ENCODE peak calls at places on chromosomes 3 and 15, in five cellular contexts. Q is GM12878, M is K562, E is SK-N-SH, S is HepG2. I is an unnamed sample.

GRCh38 chr15:90425726-90426346 is 37.8 kb downstream of the IQGAP1 start:
- DNase-seq in Q (no peak), M (no peak), E (no peak), S (no peak), I (no peak)

GRCh38 chr3:16369885-16370284 is 104.9 kb downstream of the OXNAD1 start:
- DNase-seq in Q (no peak), M (no peak), E (no peak), S (no peak), I (no peak)

GRCh38 chr3:2543247-2543646 is 444.6 kb downstream of the CNTN4 start:
- DNase-seq in Q (no peak), M (no peak), E (no peak), S (no peak), I (no peak)

GRCh38 chr15:71806452-71806931 is 3.9 kb upstream of the NR2E3 start:
- DNase-seq in Q (no peak), M (peak), E (peak), S (no peak), I (no peak)

GRCh38 chr3:100027321-100027720 is 87.0 kb downstream of the FILIP1L start:
- DNase-seq in Q (no peak), M (no peak), E (no peak), S (no peak), I (no peak)

GRCh38 chr15:45476395-45476794 is 46.2 kb downstream of the SLC30A4 start:
- DNase-seq in Q (no peak), M (no peak), E (no peak), S (no peak), I (no peak)

GRCh38 chr3:120093119-120093922 is 926 bp downstream of the GSK3B start:
- DNase-seq in Q (no peak), M (peak), E (no peak), S (no peak), I (peak)

GRCh38 chr3:139288266-139288821 is 55.5 kb upstream of the MRPS22 start:
- DNase-seq in Q (no peak), M (peak), E (peak), S (no peak), I (no peak)

DNA sequence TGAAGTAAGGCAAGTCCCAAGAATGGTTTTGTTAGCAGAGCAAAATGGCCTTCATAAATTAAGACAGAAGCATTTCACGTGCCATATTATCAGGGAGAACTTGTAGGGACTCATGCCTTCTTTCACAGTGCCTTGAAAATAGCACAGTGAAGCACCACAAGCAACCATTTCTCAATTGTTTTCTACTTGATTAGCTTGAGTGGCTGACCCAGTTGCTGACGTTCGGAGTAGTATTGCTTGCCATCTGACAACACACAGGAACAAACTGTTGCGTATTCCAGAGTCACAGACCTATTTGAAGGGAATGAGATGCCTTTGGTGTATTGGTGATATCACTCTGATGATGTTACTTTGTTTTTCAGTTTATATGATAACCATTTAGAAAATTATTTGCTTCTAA is 3.0 kb upstream of the C3orf52 start:
- DNase-seq in Q (no peak), M (no peak), E (no peak), S (no peak), I (no peak)
- TF ChIP-seq REST in Q (no peak), M (no peak), E (no peak), S (no peak), I (no peak)

DNA sequence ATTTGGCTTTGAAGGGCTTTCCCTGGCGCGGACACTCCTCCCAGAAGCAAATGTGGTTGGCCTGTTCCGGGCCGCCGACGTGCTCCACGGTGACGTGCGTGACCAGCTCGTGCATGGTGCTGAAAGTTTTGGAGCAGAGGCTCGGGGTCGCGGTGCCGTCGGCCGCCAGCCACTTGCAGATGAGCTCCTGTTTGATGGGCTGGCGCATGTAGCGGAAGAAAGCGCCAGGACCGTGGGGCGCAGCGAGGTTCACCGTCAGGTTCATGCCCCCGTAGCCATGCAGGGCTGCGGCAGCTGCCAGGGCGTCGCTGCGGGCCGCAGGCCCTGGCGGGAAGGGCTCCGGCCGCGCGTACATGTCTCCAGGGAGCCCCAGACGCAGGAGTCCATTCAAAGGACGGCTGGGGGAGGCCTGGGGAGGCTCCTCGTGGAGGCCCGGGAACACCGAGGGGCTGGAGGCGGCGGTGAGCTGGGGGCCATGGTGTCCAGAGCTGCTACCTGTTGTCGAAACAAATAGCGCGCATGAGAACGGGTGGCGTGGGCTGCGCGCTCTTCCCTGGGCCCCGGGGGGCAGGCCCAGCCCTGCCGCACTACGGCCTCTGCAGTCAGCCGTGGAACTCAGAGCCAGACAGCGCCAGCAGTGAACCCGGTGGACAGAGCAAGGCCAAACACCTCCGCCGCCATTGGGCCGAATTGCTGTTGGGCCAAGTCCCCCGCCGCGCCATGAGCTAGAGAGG is 10.2 kb downstream of the ZIC4 start:
- DNase-seq in Q (no peak), M (no peak), E (no peak), S (no peak), I (no peak)
- TF ChIP-seq GABPA in Q (no peak), M (no peak), E (no peak), S (no peak), I (no peak)

DNA sequence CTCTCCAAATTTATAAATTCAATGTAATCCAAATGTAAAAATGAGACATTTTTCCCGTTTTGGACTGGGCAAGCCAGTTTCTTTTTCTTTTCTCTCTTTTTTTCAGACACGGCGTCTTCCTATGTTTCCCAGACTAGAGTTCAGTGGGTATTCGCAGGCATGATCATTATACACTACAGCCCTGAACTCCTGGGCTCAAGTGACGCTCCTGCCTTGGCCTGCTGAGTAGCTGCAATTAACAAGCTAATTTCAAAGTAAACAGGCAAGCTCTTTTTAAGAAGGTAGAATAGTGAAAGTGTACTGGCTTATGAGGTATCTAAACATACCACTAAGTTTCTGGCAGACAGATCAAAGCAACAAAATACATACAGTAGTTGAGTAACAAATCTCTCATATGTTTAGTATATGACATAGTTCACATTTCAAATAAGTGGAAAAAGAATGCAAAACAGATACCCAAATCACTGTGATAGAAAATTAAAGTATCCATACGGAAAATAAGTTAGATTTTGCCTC is 13.5 kb downstream of the HIGD1A start:
- DNase-seq in Q (no peak), M (no peak), E (no peak), S (peak), I (no peak)
- H3K27ac ChIP-seq in Q (no peak), M (no peak), E (no peak), S (no peak), I (no peak)

GRCh38 chr3:189295089-189295488 is 123.3 kb downstream of the TPRG1 start:
- DNase-seq in Q (no peak), M (no peak), E (no peak), S (no peak), I (no peak)

GRCh38 chr3:189289251-189289650 is 117.5 kb downstream of the TPRG1 start:
- DNase-seq in Q (no peak), M (no peak), E (no peak), S (no peak), I (no peak)

GRCh38 chr3:189288348-189289235 is 116.8 kb downstream of the TPRG1 start:
- DNase-seq in Q (peak), M (no peak), E (no peak), S (no peak), I (no peak)

GRCh38 chr3:189294649-189295048 is 122.9 kb downstream of the TPRG1 start:
- DNase-seq in Q (no peak), M (no peak), E (no peak), S (no peak), I (no peak)

GRCh38 chr3:189292667-189293478 is 121.1 kb downstream of the TPRG1 start:
- DNase-seq in Q (no peak), M (no peak), E (no peak), S (no peak), I (no peak)
- TF ChIP-seq REST in Q (no peak), M (no peak), E (no peak), S (no peak), I (no peak)

GRCh38 chr15:100893964-100894295 is 14.3 kb downstream of the ALDH1A3 start:
- DNase-seq in Q (no peak), M (no peak), E (no peak), S (no peak), I (no peak)

GRCh38 chr15:100897873-100898490 is 18.4 kb downstream of the ALDH1A3 start:
- DNase-seq in Q (no peak), M (no peak), E (no peak), S (no peak), I (no peak)

GRCh38 chr15:100897201-100897872 is 17.7 kb downstream of the ALDH1A3 start:
- DNase-seq in Q (no peak), M (no peak), E (no peak), S (no peak), I (no peak)

GRCh38 chr15:100893261-100893963 is 13.8 kb downstream of the ALDH1A3 start:
- DNase-seq in Q (no peak), M (no peak), E (no peak), S (no peak), I (no peak)

GRCh38 chr15:100895721-100896120 is 16.1 kb downstream of the ALDH1A3 start:
- DNase-seq in Q (no peak), M (no peak), E (no peak), S (no peak), I (no peak)
- TF ChIP-seq GABPA in Q (no peak), M (no peak), E (no peak), S (no peak), I (no peak)

GRCh38 chr15:63072023-63072650 is 29.6 kb downstream of the TPM1 start:
- DNase-seq in Q (no peak), M (no peak), E (no peak), S (no peak), I (no peak)
- H3K27ac ChIP-seq in Q (no peak), M (no peak), E (peak), S (no peak), I (no peak)

GRCh38 chr3:101876142-101876541 is 26.8 kb downstream of the NFKBIZ start:
- DNase-seq in Q (no peak), M (no peak), E (no peak), S (no peak), I (no peak)

GRCh38 chr3:101868534-101869464 is 19.5 kb downstream of the NFKBIZ start:
- DNase-seq in Q (no peak), M (peak), E (no peak), S (no peak), I (no peak)

GRCh38 chr3:101870138-101870537 is 20.8 kb downstream of the NFKBIZ start:
- DNase-seq in Q (no peak), M (no peak), E (no peak), S (no peak), I (no peak)

GRCh38 chr3:101878589-101878988 is 29.3 kb downstream of the NFKBIZ start:
- DNase-seq in Q (no peak), M (no peak), E (no peak), S (no peak), I (no peak)

GRCh38 chr3:101873619-101874018 is 24.3 kb downstream of the NFKBIZ start:
- DNase-seq in Q (no peak), M (no peak), E (no peak), S (no peak), I (no peak)
- TF ChIP-seq REST in Q (no peak), M (no peak), E (no peak), S (no peak), I (no peak)

GRCh38 chr3:80244390-80244789 is 476.6 kb upstream of the ROBO1 start:
- DNase-seq in Q (no peak), M (no peak), E (no peak), S (no peak), I (no peak)
- TF ChIP-seq GABPA in Q (no peak), M (no peak), E (no peak), S (no peak), I (no peak)

GRCh38 chr15:46918462-46919125 is 798.7 kb upstream of the SEMA6D start:
- DNase-seq in Q (no peak), M (no peak), E (no peak), S (no peak), I (no peak)
- H3K27ac ChIP-seq in Q (no peak), M (no peak), E (no peak), S (no peak), I (no peak)